ENCODE peak calls at places on chromosomes 7 and 10, in four cellular contexts. One of them, this sample, is unnamed.
A peak's percentile ranks its signal among the peaks of the same experiment; 100 is the strongest.

GRCh38 chr10:114257488-114257887 is 18.4 kb downstream of the VWA2 start:
- DNase-seq in left kidney: no peak
- DNase-seq in transverse colon: no peak
- DNase-seq in BE2C: no peak
- DNase-seq in this sample: no peak

GRCh38 chr10:124545346-124545745 is 83.7 kb downstream of the LHPP start:
- DNase-seq in left kidney: no peak
- DNase-seq in transverse colon: peak; percentile 50
- DNase-seq in BE2C: no peak
- DNase-seq in this sample: no peak

GRCh38 chr7:55245271-55245723 is 119.8 kb upstream of the LANCL2 start:
- DNase-seq in left kidney: no peak
- DNase-seq in transverse colon: no peak
- DNase-seq in BE2C: no peak
- DNase-seq in this sample: peak; percentile 67

GRCh38 chr10:95537543-95537930 is 23.6 kb downstream of the SORBS1 start:
- DNase-seq in left kidney: no peak
- DNase-seq in transverse colon: no peak
- DNase-seq in BE2C: no peak
- DNase-seq in this sample: no peak

GRCh38 chr10:110431659-110432058 is 66.0 kb upstream of the DUSP5 start:
- DNase-seq in left kidney: no peak
- DNase-seq in transverse colon: no peak
- DNase-seq in BE2C: no peak
- DNase-seq in this sample: no peak

GRCh38 chr7:71868797-71869196 is 543.3 kb downstream of the CALN1 start:
- DNase-seq in left kidney: no peak
- DNase-seq in transverse colon: no peak
- DNase-seq in BE2C: no peak
- DNase-seq in this sample: no peak

GRCh38 chr7:100162874-100163533 is 4.5 kb upstream of the TRAPPC14 start:
- DNase-seq in left kidney: no peak
- DNase-seq in transverse colon: peak; percentile 80
- DNase-seq in BE2C: no peak
- DNase-seq in this sample: no peak

GRCh38 chr10:70931168-70931805 is 42.9 kb upstream of the PCBD1 start:
- DNase-seq in left kidney: no peak
- DNase-seq in transverse colon: no peak
- DNase-seq in BE2C: no peak
- DNase-seq in this sample: no peak

GRCh38 chr10:87605656-87606308 is 53.9 kb upstream of the PAPSS2 start:
- DNase-seq in left kidney: no peak
- DNase-seq in transverse colon: no peak
- DNase-seq in BE2C: no peak
- DNase-seq in this sample: no peak

GRCh38 chr10:61836233-61836887 is 65.1 kb upstream of the ARID5B start:
- DNase-seq in left kidney: peak; percentile 15
- DNase-seq in transverse colon: no peak
- DNase-seq in BE2C: no peak
- DNase-seq in this sample: no peak

GRCh38 chr10:78524941-78525340 is 491.3 kb downstream of the RPS24 start:
- DNase-seq in left kidney: no peak
- DNase-seq in transverse colon: no peak
- DNase-seq in BE2C: peak; percentile 68
- DNase-seq in this sample: no peak

GRCh38 chr10:35225204-35225603 is 98.6 kb downstream of the CREM start:
- DNase-seq in left kidney: no peak
- DNase-seq in transverse colon: no peak
- DNase-seq in BE2C: no peak
- DNase-seq in this sample: no peak

GRCh38 chr10:21021843-21022594 is 124.9 kb upstream of the NEBL start:
- DNase-seq in left kidney: peak; percentile 13
- DNase-seq in transverse colon: no peak
- DNase-seq in BE2C: no peak
- DNase-seq in this sample: no peak

GRCh38 chr7:74193054-74193453 is 16.8 kb upstream of the LAT2 start:
- DNase-seq in left kidney: no peak
- DNase-seq in transverse colon: no peak
- DNase-seq in BE2C: no peak
- DNase-seq in this sample: no peak

GRCh38 chr7:47833211-47833610 is 115.1 kb downstream of the PKD1L1 start:
- DNase-seq in left kidney: no peak
- DNase-seq in transverse colon: no peak
- DNase-seq in BE2C: no peak
- DNase-seq in this sample: no peak

GRCh38 chr7:123871998-123872867 is 27.3 kb downstream of the HYAL4 start:
- DNase-seq in left kidney: peak; percentile 69
- DNase-seq in transverse colon: peak; percentile 33
- DNase-seq in BE2C: peak; percentile 62
- DNase-seq in this sample: peak; percentile 59

GRCh38 chr10:682931-683447 is 6.5 kb downstream of the DIP2C start:
- DNase-seq in left kidney: no peak
- DNase-seq in transverse colon: no peak
- DNase-seq in BE2C: no peak
- DNase-seq in this sample: no peak

GRCh38 chr10:19168584-19168983 is 120.0 kb downstream of the MALRD1 start:
- DNase-seq in left kidney: peak; percentile 33
- DNase-seq in transverse colon: no peak
- DNase-seq in BE2C: no peak
- DNase-seq in this sample: no peak

GRCh38 chr10:78272329-78272728 is 238.7 kb downstream of the RPS24 start:
- DNase-seq in left kidney: no peak
- DNase-seq in transverse colon: no peak
- DNase-seq in BE2C: no peak
- DNase-seq in this sample: no peak

GRCh38 chr7:1100386-1100785 is 12.5 kb downstream of the GPER1 start:
- DNase-seq in left kidney: no peak
- DNase-seq in transverse colon: no peak
- DNase-seq in BE2C: no peak
- DNase-seq in this sample: peak; percentile 59

GRCh38 chr10:73997479-73997805 is 474 bp upstream of the VCL start:
- DNase-seq in left kidney: no peak
- DNase-seq in transverse colon: peak; percentile 87
- DNase-seq in BE2C: no peak
- DNase-seq in this sample: no peak

GRCh38 chr10:79129361-79129997 is 60.7 kb downstream of the ZMIZ1 start:
- DNase-seq in left kidney: peak; percentile 88
- DNase-seq in transverse colon: no peak
- DNase-seq in BE2C: peak; percentile 80
- DNase-seq in this sample: peak; percentile 78

GRCh38 chr10:11757452-11757819 is 15.3 kb downstream of the ECHDC3 start:
- DNase-seq in left kidney: peak; percentile 75
- DNase-seq in transverse colon: no peak
- DNase-seq in BE2C: peak; percentile 64
- DNase-seq in this sample: no peak

GRCh38 chr10:70816220-70816894 is 609 bp downstream of the SGPL1 start:
- DNase-seq in left kidney: peak; percentile 96
- DNase-seq in transverse colon: peak; percentile 68
- DNase-seq in BE2C: peak; percentile 76
- DNase-seq in this sample: peak; percentile 83

GRCh38 chr10:6320320-6321010 is 117.7 kb downstream of the PFKFB3 start:
- DNase-seq in left kidney: peak; percentile 62
- DNase-seq in transverse colon: no peak
- DNase-seq in BE2C: no peak
- DNase-seq in this sample: no peak

GRCh38 chr10:6840766-6841165 is 260.7 kb upstream of the PRKCQ start:
- DNase-seq in left kidney: no peak
- DNase-seq in transverse colon: no peak
- DNase-seq in BE2C: no peak
- DNase-seq in this sample: no peak

This sample was measured in retina.